ENCODE peak calls at places on chromosome 4, in seven cellular contexts. V is memory B cell; O is stimulated activated CD4-positive, alpha-beta T cell treated with anti-CD3 and anti-CD28 coated beads, Interleukin-12 subunit alpha, Interleukin-12 subunit beta, amount 100 ng/mL, for 48 hours; F is non-pigmented ciliary epithelial cell; D is activated T-helper 1 cell treated with Interleukin-2 at 50 U/mL for 16 hours; N is CD4-positive, alpha-beta T cell; S is GM18507. T is an unnamed sample.

GRCh38 chr4:47017494-47017893 is 13.9 kb upstream of the GABRB1 start:
- DNase-seq in V (no peak), O (no peak), F (no peak), D (no peak), N (no peak), S (no peak), T (no peak)

GRCh38 chr4:75708218-75708691 is 16.1 kb upstream of the USO1 start:
- DNase-seq in V (peak), O (peak), F (no peak), D (no peak), N (peak), S (no peak), T (peak)

GRCh38 chr4:7805533-7806079 is 134.1 kb downstream of the AFAP1 start:
- DNase-seq in V (no peak), O (no peak), F (peak), D (no peak), N (no peak), S (no peak), T (no peak)

GRCh38 chr4:155657169-155657568 is 9.5 kb upstream of the GUCY1A1 start:
- DNase-seq in V (no peak), O (no peak), F (no peak), D (no peak), N (no peak), S (no peak), T (no peak)

GRCh38 chr4:4271912-4272311 is 18.0 kb downstream of the LYAR start:
- DNase-seq in V (no peak), O (no peak), F (no peak), D (no peak), N (no peak), S (no peak), T (no peak)

GRCh38 chr4:40546506-40546905 is 83.2 kb downstream of the RBM47 start:
- DNase-seq in V (no peak), O (no peak), F (no peak), D (no peak), N (no peak), S (no peak), T (no peak)

GRCh38 chr4:108049406-108049805 is 59.7 kb downstream of the HADH start:
- DNase-seq in V (no peak), O (no peak), F (no peak), D (no peak), N (no peak), S (no peak), T (no peak)

GRCh38 chr4:1641671-1642070 is 42.4 kb downstream of the FAM53A start:
- DNase-seq in V (no peak), O (no peak), F (no peak), D (no peak), N (no peak), S (no peak), T (no peak)

GRCh38 chr4:7021930-7022658 is 21.1 kb upstream of the TADA2B start:
- DNase-seq in V (no peak), O (no peak), F (peak), D (no peak), N (no peak), S (no peak), T (no peak)

T was measured in HL-60.